ENCODE peak calls at places on chromosomes 4 and X, in ten cellular contexts. Z, J, P, R, T, Q, C, D, H and Y are unnamed samples.

GRCh38 chr4:7710576-7711329 is 228.9 kb downstream of the AFAP1 start:
- DNase-seq in D (no peak), Z (no peak), J (no peak), T (no peak), H (no peak), Q (no peak), C (no peak), R (no peak), P (no peak), Y (no peak)

GRCh38 chrX:43881410-43882293 is 598 bp downstream of the MAOB start:
- DNase-seq in J (no peak), Z (no peak), D (peak; percentile 24), C (no peak), Q (no peak), H (no peak), T (no peak), R (no peak), P (peak; percentile 73), Y (no peak)

GRCh38 chr4:111398906-111399330 is 746.3 kb upstream of the FAM241A start:
- DNase-seq in P (no peak), D (peak; percentile 70), C (peak; percentile 1), T (no peak), Q (peak; percentile 40), Z (no peak), J (no peak), R (no peak), H (no peak), Y (no peak)

GRCh38 chr4:139028191-139028661 is 12.6 kb downstream of the NOCT start:
- DNase-seq in J (no peak), P (no peak), R (no peak), Z (no peak), T (no peak), H (no peak), D (no peak), Q (no peak), C (no peak), Y (no peak)

GRCh38 chrX:152897216-152898144 is at the start of gene ZNF185:
- DNase-seq in P (no peak), C (peak; percentile 50), T (no peak), J (peak; percentile 56), Z (peak; percentile 77), R (no peak), H (no peak), Q (peak; percentile 15), D (no peak), Y (peak; percentile 69)

GRCh38 chr4:84644087-84644486 is 61.2 kb downstream of the CDS1 start:
- DNase-seq in J (no peak), P (no peak), Z (no peak), Q (no peak), D (no peak), R (no peak), C (no peak), H (no peak), T (no peak), Y (no peak)

GRCh38 chr4:7909966-7910720 is 29.5 kb downstream of the AFAP1 start:
- DNase-seq in C (peak; percentile 75), Q (peak; percentile 56), J (no peak), Z (no peak), R (no peak), P (peak; percentile 42), H (no peak), D (peak; percentile 81), T (no peak), Y (no peak)

GRCh38 chr4:6808259-6808658 is 25.7 kb downstream of the KIAA0232 start:
- DNase-seq in P (no peak), Q (no peak), D (no peak), R (no peak), Z (no peak), J (no peak), C (no peak), H (no peak), T (no peak), Y (no peak)

GRCh38 chrX:37986893-37987292 is 19.5 kb upstream of the SYTL5 start:
- DNase-seq in P (no peak), H (no peak), Z (no peak), T (no peak), D (peak; percentile 26), J (no peak), C (peak; percentile 56), Q (peak; percentile 2), R (no peak), Y (no peak)

GRCh38 chr4:44674471-44674870 is 3.7 kb upstream of the GUF1 start:
- DNase-seq in R (no peak), P (no peak), C (peak; percentile 14), Q (peak; percentile 0), T (no peak), Z (no peak), D (no peak), J (no peak), H (no peak), Y (no peak)
- TF ChIP-seq CTCF in R (peak; percentile 63), P (no peak), C (peak; percentile 24), Q (no peak), T (no peak), Z (no peak), D (peak; percentile 2), J (no peak), H (no peak), Y (peak; percentile 14)

DNA sequence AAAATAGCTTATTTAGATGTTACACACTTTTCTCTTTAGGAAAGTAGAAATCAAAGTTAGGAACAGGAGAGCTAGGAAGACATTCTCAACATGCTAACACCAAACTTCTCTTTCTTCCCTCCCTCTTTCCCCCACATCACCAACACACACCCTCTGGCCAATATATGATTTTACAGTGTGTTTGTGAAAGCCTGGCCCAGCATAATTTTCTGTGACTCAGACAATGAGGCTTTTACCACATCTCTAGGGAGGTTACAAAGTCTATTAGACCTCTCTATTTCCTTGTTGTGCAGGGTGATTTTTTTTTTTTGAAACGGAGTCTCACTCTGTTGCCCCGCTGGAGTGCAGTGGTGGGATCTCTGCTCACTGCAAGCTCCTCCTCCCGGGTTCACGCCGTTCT is 189.9 kb downstream of the AASDH start:
- DNase-seq in C (no peak), P (no peak), R (no peak), Z (no peak), J (no peak), Q (no peak), D (peak; percentile 12), H (no peak), T (no peak), Y (no peak)
- TF ChIP-seq CTCF in C (no peak), P (no peak), R (no peak), Z (no peak), J (no peak), Q (no peak), D (no peak), H (no peak), T (no peak), Y (no peak)

DNA sequence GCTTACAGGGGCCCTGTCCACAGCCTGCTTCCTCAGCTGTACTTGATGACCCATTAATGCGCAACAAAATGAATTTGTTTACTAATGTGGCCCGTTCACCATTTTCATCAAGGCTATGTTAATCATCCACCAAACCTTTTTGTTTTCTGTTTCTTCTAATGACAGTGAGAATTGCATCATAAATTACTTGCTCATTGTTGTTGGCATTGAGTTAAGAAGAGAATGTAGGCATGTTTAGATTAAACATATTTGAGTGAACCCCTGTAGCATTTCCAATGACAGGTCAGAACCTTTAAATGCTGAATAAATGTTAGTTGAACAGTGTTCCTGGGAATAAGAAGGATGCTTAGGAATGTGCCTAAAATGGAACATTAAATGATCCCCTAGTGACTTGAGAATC is 183.4 kb downstream of the SPRY1 start:
- DNase-seq in T (no peak), J (no peak), Z (no peak), C (no peak), H (no peak), P (no peak), R (no peak), D (no peak), Q (no peak), Y (no peak)
- TF ChIP-seq CTCF in T (no peak), J (no peak), Z (no peak), C (no peak), H (no peak), P (no peak), R (no peak), D (no peak), Q (no peak), Y (no peak)

DNA sequence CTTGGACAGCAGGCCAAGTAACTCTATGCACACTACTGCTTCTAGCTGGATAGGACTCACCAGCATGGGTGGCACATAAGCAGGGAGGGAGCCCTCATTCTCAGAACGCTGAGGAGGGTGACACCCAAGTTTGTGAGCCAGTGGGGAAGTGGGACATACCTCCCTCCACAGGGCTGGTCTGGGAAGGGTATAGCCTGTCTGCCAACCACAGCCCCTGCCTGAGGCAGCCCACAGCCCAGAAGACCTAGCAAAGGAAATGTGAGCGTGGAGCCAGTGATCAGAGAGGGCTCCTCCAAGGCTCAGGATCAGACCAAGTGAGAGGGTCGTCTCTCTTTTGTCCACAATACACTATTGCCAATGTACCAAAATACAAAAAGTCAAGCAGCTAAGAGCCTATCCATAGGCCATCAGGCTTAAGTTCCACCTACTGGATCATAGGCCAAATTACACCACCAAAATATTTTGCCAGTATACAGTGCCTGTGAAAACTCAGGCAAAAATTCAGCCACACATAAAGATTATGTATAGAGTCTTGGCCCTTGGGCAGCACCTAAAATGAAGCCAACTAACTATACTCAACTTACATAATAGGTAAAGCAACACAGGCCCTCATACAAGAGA is 1203.1 kb downstream of the PCDH18 start:
- DNase-seq in Q (no peak), T (no peak), R (no peak), Z (no peak), J (no peak), D (no peak), C (peak; percentile 45), P (no peak), H (no peak), Y (no peak)
- TF ChIP-seq CTCF in Q (no peak), T (no peak), R (no peak), Z (peak; percentile 25), J (peak; percentile 53), D (no peak), C (peak; percentile 57), P (no peak), H (no peak), Y (no peak)

GRCh38 chr4:20299515-20299914 is 47.8 kb downstream of the SLIT2 start:
- DNase-seq in R (peak; percentile 13), J (peak; percentile 11), H (no peak), P (no peak), Z (peak; percentile 15), Q (no peak), C (peak; percentile 75), T (no peak), D (peak; percentile 68), Y (no peak)
- TF ChIP-seq CTCF in R (peak; percentile 68), J (peak; percentile 68), H (no peak), P (no peak), Z (peak; percentile 42), Q (peak; percentile 22), C (peak; percentile 67), T (peak; percentile 23), D (peak; percentile 60), Y (peak; percentile 50)